ENCODE peak calls at places on chromosome X, in four cellular contexts. One of them, this sample, is unnamed.

GRCh38 chrX:136589966-136590365 is 58.0 kb downstream of the VGLL1 start:
- DNase-seq in sciatic nerve: no peak
- DNase-seq in DND-41: no peak
- DNase-seq in HuH-7.5: no peak
- DNase-seq in this sample: no peak

GRCh38 chrX:34879361-34879760 is 63.2 kb upstream of the FAM47B start:
- DNase-seq in DND-41: no peak
- DNase-seq in sciatic nerve: no peak
- DNase-seq in HuH-7.5: no peak
- DNase-seq in this sample: no peak

GRCh38 chrX:475926-476723 is 89.4 kb upstream of the PPP2R3B start:
- DNase-seq in sciatic nerve: no peak
- DNase-seq in HuH-7.5: no peak
- DNase-seq in DND-41: no peak
- DNase-seq in this sample: no peak

GRCh38 chrX:68508799-68509198 is 9.9 kb downstream of the YIPF6 start:
- DNase-seq in DND-41: no peak
- DNase-seq in HuH-7.5: no peak
- DNase-seq in sciatic nerve: no peak
- DNase-seq in this sample: no peak

GRCh38 chrX:69229436-69229835 is 64.2 kb upstream of the PJA1 start:
- DNase-seq in HuH-7.5: no peak
- DNase-seq in sciatic nerve: no peak
- DNase-seq in DND-41: no peak
- DNase-seq in this sample: no peak

GRCh38 chrX:39012561-39013209 is 211.4 kb downstream of the MID1IP1 start:
- DNase-seq in DND-41: no peak
- DNase-seq in HuH-7.5: no peak
- DNase-seq in sciatic nerve: no peak
- DNase-seq in this sample: no peak

GRCh38 chrX:57528670-57529255 is 63.0 kb upstream of the ZXDB start:
- DNase-seq in DND-41: peak
- DNase-seq in sciatic nerve: no peak
- DNase-seq in HuH-7.5: no peak
- DNase-seq in this sample: no peak

GRCh38 chrX:117788339-117788738 is 328.3 kb downstream of the KLHL13 start:
- DNase-seq in sciatic nerve: no peak
- DNase-seq in HuH-7.5: no peak
- DNase-seq in DND-41: no peak
- DNase-seq in this sample: no peak

GRCh38 chrX:11143931-11144678 is 33.0 kb downstream of the HCCS start:
- DNase-seq in DND-41: peak
- DNase-seq in sciatic nerve: peak
- DNase-seq in HuH-7.5: peak
- DNase-seq in this sample: peak

GRCh38 chrX:16699389-16699788 is 13.1 kb downstream of the CTPS2 start:
- DNase-seq in HuH-7.5: no peak
- DNase-seq in DND-41: no peak
- DNase-seq in sciatic nerve: no peak
- DNase-seq in this sample: no peak

GRCh38 chrX:26788402-26788998 is 572.5 kb downstream of the MAGEB5 start:
- DNase-seq in sciatic nerve: no peak
- DNase-seq in DND-41: no peak
- DNase-seq in HuH-7.5: no peak
- DNase-seq in this sample: no peak

GRCh38 chrX:22109442-22109841 is 77.3 kb downstream of the PHEX start:
- DNase-seq in DND-41: no peak
- DNase-seq in HuH-7.5: no peak
- DNase-seq in sciatic nerve: no peak
- DNase-seq in this sample: no peak

GRCh38 chrX:153649178-153649914 is 2.3 kb downstream of the DUSP9 start:
- DNase-seq in HuH-7.5: peak
- DNase-seq in sciatic nerve: peak
- DNase-seq in DND-41: peak
- DNase-seq in this sample: peak

GRCh38 chrX:23376581-23376980 is 41.9 kb downstream of the PTCHD1 start:
- DNase-seq in sciatic nerve: no peak
- DNase-seq in DND-41: no peak
- DNase-seq in HuH-7.5: no peak
- DNase-seq in this sample: no peak

GRCh38 chrX:53330331-53330730 is 48.9 kb upstream of the IQSEC2 start:
- DNase-seq in sciatic nerve: peak
- DNase-seq in HuH-7.5: no peak
- DNase-seq in DND-41: no peak
- DNase-seq in this sample: no peak

GRCh38 chrX:13051529-13052172 is 7.2 kb upstream of the FAM9C start:
- DNase-seq in HuH-7.5: no peak
- DNase-seq in DND-41: peak
- DNase-seq in sciatic nerve: no peak
- DNase-seq in this sample: no peak